ENCODE peak calls at places on chromosome 19, in ten cellular contexts. X is putamen; W is substantia nigra; K is A549; P is activated CD4-positive, alpha-beta T cell treated with anti-CD3 and anti-CD28 coated beads for 24 hours; L is neural crest cell; A is ureter; Y is RWPE1; Z is fibroblast of pulmonary artery; J is LoVo. O is an unnamed sample.

GRCh38 chr19:31415322-31415721 is 66.1 kb upstream of the TSHZ3 start:
- DNase-seq in X (no peak), W (no peak), K (no peak), P (no peak), L (no peak), A (no peak), Y (no peak), Z (no peak), J (no peak), O (no peak)

GRCh38 chr19:5092444-5092843 is 123.5 kb downstream of the KDM4B start:
- DNase-seq in X (no peak), W (no peak), K (no peak), P (no peak), L (no peak), A (no peak), Y (no peak), Z (no peak), J (no peak), O (no peak)

GRCh38 chr19:4294389-4294788 is 7.8 kb downstream of the TMIGD2 start:
- DNase-seq in X (no peak), W (no peak), K (no peak), P (no peak), L (no peak), A (no peak), Y (no peak), Z (no peak), J (no peak), O (no peak)

GRCh38 chr19:18068395-18068794 is 18.3 kb downstream of the IL12RB1 start:
- DNase-seq in X (no peak), W (no peak), K (no peak), P (no peak), L (no peak), A (no peak), Y (no peak), Z (no peak), J (no peak), O (no peak)

GRCh38 chr19:44548736-44549135 is 19.3 kb upstream of the CEACAM20 start:
- DNase-seq in X (no peak), W (no peak), K (no peak), P (no peak), L (no peak), A (no peak), Y (peak; percentile 13), Z (peak; percentile 71), J (peak; percentile 5), O (no peak)

GRCh38 chr19:16118489-16119033 is 6.9 kb downstream of the RAB8A start:
- DNase-seq in X (no peak), W (no peak), K (no peak), P (peak; percentile 50), L (no peak), A (no peak), Y (no peak), Z (no peak), J (no peak), O (peak; percentile 71)

GRCh38 chr19:6861683-6862286 is 25.6 kb upstream of the ADGRE1 start:
- DNase-seq in X (no peak), W (no peak), K (no peak), P (no peak), L (no peak), A (no peak), Y (peak; percentile 25), Z (no peak), J (no peak), O (no peak)

GRCh38 chr19:29699861-29700260 is 15.2 kb downstream of the C19orf12 start:
- DNase-seq in X (no peak), W (no peak), K (no peak), P (no peak), L (no peak), A (no peak), Y (no peak), Z (no peak), J (no peak), O (no peak)

GRCh38 chr19:2215281-2215751 is 20.8 kb downstream of the PLEKHJ1 start:
- DNase-seq in X (peak; percentile 80), W (no peak), K (no peak), P (no peak), L (no peak), A (no peak), Y (no peak), Z (no peak), J (no peak), O (no peak)

GRCh38 chr19:18672606-18673337 is 10.7 kb upstream of the CRTC1 start:
- DNase-seq in X (peak; percentile 54), W (no peak), K (peak; percentile 39), P (no peak), L (no peak), A (no peak), Y (no peak), Z (peak; percentile 53), J (no peak), O (no peak)

GRCh38 chr19:525857-526419 is 5.6 kb upstream of the CDC34 start:
- DNase-seq in X (no peak), W (no peak), K (no peak), P (no peak), L (no peak), A (no peak), Y (no peak), Z (no peak), J (no peak), O (no peak)

GRCh38 chr19:16324384-16325160 is at the start of gene KLF2:
- DNase-seq in X (peak; percentile 46), W (peak; percentile 36), K (peak; percentile 87), P (peak; percentile 65), L (peak; percentile 52), A (peak; percentile 94), Y (peak; percentile 89), Z (peak; percentile 96), J (peak; percentile 92), O (peak; percentile 95)

GRCh38 chr19:18160792-18161690 is 8.1 kb downstream of the PIK3R2 start:
- DNase-seq in X (peak; percentile 73), W (peak; percentile 30), K (peak; percentile 57), P (peak; percentile 72), L (peak; percentile 76), A (no peak), Y (peak; percentile 80), Z (peak; percentile 57), J (peak; percentile 79), O (peak; percentile 74)

GRCh38 chr19:10501971-10502523 is 1.1 kb downstream of the KEAP1 start:
- DNase-seq in X (peak; percentile 81), W (peak; percentile 66), K (peak; percentile 80), P (peak; percentile 31), L (peak; percentile 23), A (peak; percentile 76), Y (peak; percentile 45), Z (peak; percentile 45), J (peak; percentile 70), O (peak; percentile 93)

GRCh38 chr19:33390120-33390907 is 16.8 kb downstream of the CEBPG start:
- DNase-seq in X (peak; percentile 56), W (no peak), K (no peak), P (no peak), L (no peak), A (no peak), Y (no peak), Z (peak; percentile 68), J (no peak), O (peak; percentile 91)

GRCh38 chr19:1967087-1967608 is 26.2 kb downstream of the CSNK1G2 start:
- DNase-seq in X (no peak), W (no peak), K (no peak), P (no peak), L (no peak), A (no peak), Y (no peak), Z (no peak), J (no peak), O (no peak)

GRCh38 chr19:46482645-46483044 is 11.3 kb upstream of the PNMA8A start:
- DNase-seq in X (no peak), W (no peak), K (no peak), P (no peak), L (no peak), A (no peak), Y (no peak), Z (peak; percentile 39), J (peak; percentile 14), O (no peak)

GRCh38 chr19:58325623-58326022 is 1.2 kb upstream of the ZSCAN22 start:
- DNase-seq in X (no peak), W (no peak), K (no peak), P (no peak), L (no peak), A (no peak), Y (no peak), Z (no peak), J (no peak), O (no peak)

GRCh38 chr19:39544920-39545319 is 5.0 kb upstream of the EID2 start:
- DNase-seq in X (no peak), W (no peak), K (no peak), P (no peak), L (no peak), A (no peak), Y (no peak), Z (no peak), J (no peak), O (no peak)

GRCh38 chr19:9306443-9306842 is 3.2 kb downstream of the ZNF699 start:
- DNase-seq in X (no peak), W (no peak), K (no peak), P (no peak), L (no peak), A (no peak), Y (peak; percentile 3), Z (peak; percentile 39), J (no peak), O (no peak)

GRCh38 chr19:19866599-19867248 is 1.0 kb downstream of the ZNF253 start:
- DNase-seq in X (no peak), W (no peak), K (no peak), P (peak; percentile 25), L (peak; percentile 28), A (peak; percentile 45), Y (peak; percentile 3), Z (peak; percentile 6), J (no peak), O (no peak)

GRCh38 chr19:2274937-2275535 is 6.9 kb downstream of the PEAK3 start:
- DNase-seq in X (no peak), W (peak; percentile 45), K (peak; percentile 68), P (no peak), L (peak; percentile 66), A (peak; percentile 71), Y (peak; percentile 48), Z (peak; percentile 76), J (no peak), O (peak; percentile 71)

GRCh38 chr19:30386551-30387143 is 14.5 kb downstream of the ZNF536 start:
- DNase-seq in X (no peak), W (no peak), K (no peak), P (no peak), L (no peak), A (no peak), Y (no peak), Z (no peak), J (no peak), O (peak; percentile 52)

GRCh38 chr19:45852145-45852750 is 10.7 kb downstream of the SYMPK start:
- DNase-seq in X (no peak), W (no peak), K (no peak), P (no peak), L (no peak), A (no peak), Y (peak; percentile 34), Z (no peak), J (no peak), O (no peak)

GRCh38 chr19:18763674-18764590 is 27.2 kb downstream of the COMP start:
- DNase-seq in X (no peak), W (no peak), K (no peak), P (no peak), L (no peak), A (peak; percentile 68), Y (peak; percentile 95), Z (no peak), J (no peak), O (peak; percentile 28)

GRCh38 chr19:10911579-10912363 is 16.7 kb downstream of the YIPF2 start:
- DNase-seq in X (peak; percentile 37), W (no peak), K (no peak), P (no peak), L (no peak), A (no peak), Y (no peak), Z (no peak), J (no peak), O (no peak)

GRCh38 chr19:6935618-6936017 is 48.2 kb downstream of the ADGRE1 start:
- DNase-seq in X (no peak), W (no peak), K (no peak), P (no peak), L (no peak), A (no peak), Y (no peak), Z (no peak), J (no peak), O (no peak)

GRCh38 chr19:22882797-22883196 is 50.7 kb downstream of the ZNF723 start:
- DNase-seq in X (peak; percentile 21), W (no peak), K (peak; percentile 40), P (no peak), L (no peak), A (no peak), Y (no peak), Z (peak; percentile 34), J (no peak), O (no peak)